ENCODE peak calls at places on chromosomes 7 and 10, in eight cellular contexts. G, W, B, P, V, Y, T and N are unnamed samples.
A peak's percentile ranks its signal among the peaks of the same experiment; 100 is the strongest.

GRCh38 chr10:79487296-79488194 is 24.8 kb upstream of the EIF5AL1 start:
- DNase-seq in B (no peak), V (peak; percentile 78), G (peak; percentile 56), W (peak; percentile 78), T (peak; percentile 69), Y (peak; percentile 77), P (peak; percentile 74), N (no peak)

GRCh38 chr7:1706721-1707613 is 36.9 kb downstream of the ELFN1 start:
- DNase-seq in V (no peak), T (no peak), Y (no peak), G (no peak), W (no peak), P (no peak), B (no peak), N (no peak)

GRCh38 chr10:26855186-26855585 is 5.6 kb downstream of the ABI1 start:
- DNase-seq in T (no peak), V (no peak), P (no peak), G (no peak), W (no peak), Y (peak; percentile 48), B (no peak), N (no peak)

GRCh38 chr7:111025013-111025412 is 65.9 kb upstream of the LRRN3 start:
- DNase-seq in T (no peak), B (no peak), Y (no peak), P (no peak), V (no peak), G (no peak), W (no peak), N (no peak)

GRCh38 chr10:70990661-70991060 is 102.3 kb upstream of the PCBD1 start:
- DNase-seq in B (no peak), V (no peak), W (no peak), T (no peak), P (no peak), Y (no peak), G (no peak), N (no peak)

GRCh38 chr7:117766915-117767314 is 106.3 kb downstream of the CTTNBP2 start:
- DNase-seq in V (no peak), W (no peak), B (no peak), G (no peak), Y (no peak), T (no peak), P (no peak), N (no peak)

GRCh38 chr10:8056891-8057331 is 2.4 kb downstream of the GATA3 start:
- DNase-seq in V (peak; percentile 63), P (no peak), Y (no peak), G (no peak), B (no peak), W (no peak), T (no peak), N (peak; percentile 36)

GRCh38 chr10:77613476-77614130 is 24.0 kb downstream of the KCNMA1 start:
- DNase-seq in T (no peak), G (no peak), W (no peak), V (no peak), Y (no peak), P (no peak), B (peak; percentile 20), N (no peak)

GRCh38 chr7:19119901-19120486 is 2.6 kb upstream of the TWIST1 start:
- DNase-seq in P (no peak), V (no peak), G (no peak), Y (no peak), W (no peak), B (no peak), T (no peak), N (no peak)

GRCh38 chr10:118850418-118851061 is 95.8 kb upstream of the CACUL1 start:
- DNase-seq in G (peak; percentile 77), B (no peak), T (peak; percentile 34), P (peak; percentile 68), V (peak; percentile 58), W (peak; percentile 74), Y (peak; percentile 73), N (peak; percentile 47)

GRCh38 chr10:24988831-24989769 is 26.9 kb downstream of the ENKUR start:
- DNase-seq in G (no peak), W (no peak), Y (peak; percentile 14), T (no peak), P (peak; percentile 21), B (no peak), V (no peak), N (no peak)

GRCh38 chr7:44278451-44279161 is 46.8 kb downstream of the CAMK2B start:
- DNase-seq in V (no peak), W (no peak), Y (no peak), T (no peak), G (no peak), P (peak; percentile 3), B (no peak), N (no peak)

GRCh38 chr10:112424658-112425057 is 22.1 kb downstream of the ZDHHC6 start:
- DNase-seq in P (no peak), B (no peak), T (no peak), G (no peak), Y (no peak), V (no peak), W (no peak), N (no peak)

GRCh38 chr7:4097001-4097609 is 585.0 kb upstream of the FOXK1 start:
- DNase-seq in P (no peak), G (no peak), W (no peak), T (no peak), V (no peak), Y (peak; percentile 40), B (no peak), N (no peak)

GRCh38 chr7:27174077-27175004 is at the start of gene HOXA10:
- DNase-seq in T (no peak), G (no peak), V (no peak), W (no peak), Y (peak; percentile 45), P (no peak), B (no peak), N (no peak)

GRCh38 chr10:108060246-108060645 is 895.7 kb upstream of the SORCS1 start:
- DNase-seq in Y (no peak), P (no peak), B (no peak), T (peak; percentile 62), V (no peak), G (no peak), W (no peak), N (no peak)

GRCh38 chr10:112735041-112735690 is 214.9 kb upstream of the TCF7L2 start:
- DNase-seq in V (no peak), G (no peak), B (no peak), P (no peak), T (no peak), W (no peak), Y (no peak), N (no peak)

GRCh38 chr10:5965266-5965665 is 12.1 kb downstream of the IL15RA start:
- DNase-seq in B (no peak), Y (no peak), P (no peak), T (no peak), W (no peak), G (no peak), V (no peak), N (no peak)

GRCh38 chr7:90596745-90597526 is 815 bp downstream of the CDK14 start:
- DNase-seq in W (peak; percentile 13), T (peak; percentile 31), Y (peak; percentile 50), V (peak; percentile 54), P (no peak), B (peak; percentile 28), G (peak; percentile 70), N (no peak)

GRCh38 chr10:15140640-15141039 is 27.9 kb downstream of the NMT2 start:
- DNase-seq in Y (no peak), V (no peak), G (no peak), W (no peak), P (no peak), B (peak; percentile 11), T (no peak), N (no peak)

GRCh38 chr7:121138262-121138933 is 149.9 kb downstream of the CPED1 start:
- DNase-seq in W (no peak), G (peak; percentile 88), Y (no peak), B (no peak), V (peak; percentile 11), P (no peak), T (no peak), N (no peak)

GRCh38 chr7:73893342-73894101 is 32.6 kb downstream of the TMEM270 start:
- DNase-seq in W (no peak), T (no peak), B (peak; percentile 19), V (no peak), Y (no peak), P (peak; percentile 83), G (no peak), N (no peak)

GRCh38 chr7:82348251-82348650 is 95.3 kb downstream of the CACNA2D1 start:
- DNase-seq in T (no peak), B (no peak), G (no peak), V (no peak), Y (no peak), P (no peak), W (no peak), N (no peak)

GRCh38 chr7:112108984-112109383 is 97.2 kb downstream of the DOCK4 start:
- DNase-seq in W (no peak), B (peak; percentile 39), G (no peak), P (no peak), V (no peak), T (no peak), Y (no peak), N (no peak)

GRCh38 chr10:117532003-117532385 is 10.6 kb upstream of the EMX2 start:
- DNase-seq in V (peak; percentile 14), W (no peak), T (no peak), B (no peak), P (no peak), G (no peak), Y (no peak), N (no peak)

GRCh38 chr7:47543659-47544058 is 38.3 kb downstream of the TNS3 start:
- DNase-seq in T (no peak), V (no peak), G (peak; percentile 52), B (no peak), P (no peak), Y (no peak), W (no peak), N (no peak)

GRCh38 chr10:130357951-130358350 is 221.8 kb downstream of the GLRX3 start:
- DNase-seq in Y (no peak), T (no peak), V (no peak), P (no peak), G (no peak), W (no peak), B (no peak), N (no peak)

GRCh38 chr10:33776419-33776818 is 442.0 kb upstream of the NRP1 start:
- DNase-seq in T (no peak), V (no peak), P (no peak), Y (no peak), W (no peak), G (no peak), B (no peak), N (no peak)

GRCh38 chr10:126497672-126498071 is 109.4 kb upstream of the ADAM12 start:
- DNase-seq in B (no peak), Y (no peak), G (no peak), P (no peak), T (no peak), V (no peak), W (no peak), N (no peak)

GRCh38 chr7:110373514-110374258 is 717.2 kb upstream of the LRRN3 start:
- DNase-seq in P (no peak), G (no peak), V (no peak), B (no peak), Y (no peak), W (no peak), T (no peak), N (no peak)

GRCh38 chr7:129781856-129782256 is 170.3 kb downstream of the NRF1 start:
- DNase-seq in W (peak; percentile 29), B (no peak), Y (no peak), T (no peak), V (no peak), P (no peak), G (no peak), N (no peak)

GRCh38 chr7:149420006-149420405 is 40.9 kb downstream of the ZNF777 start:
- DNase-seq in V (no peak), P (no peak), G (no peak), B (no peak), Y (no peak), W (no peak), T (no peak), N (no peak)

GRCh38 chr7:20330176-20330796 is 414 bp upstream of the ITGB8 start:
- DNase-seq in V (peak; percentile 83), P (peak; percentile 91), B (peak; percentile 85), Y (peak; percentile 88), W (peak; percentile 93), G (no peak), T (peak; percentile 76), N (peak; percentile 42)

GRCh38 chr7:7970113-7970619 is 1.6 kb downstream of the GLCCI1 start:
- DNase-seq in P (no peak), G (no peak), W (no peak), B (peak; percentile 43), T (no peak), Y (no peak), V (no peak), N (no peak)